ENCODE peak calls at places on chromosomes 13 and 19, in nine cellular contexts. J, R, Z, A, W, Y, Q, P and U are unnamed samples.

GRCh38 chr19:12052057-12052570 is 647 bp downstream of the ZNF878 start:
- DNase-seq in J (no peak), R (peak; percentile 16), Z (no peak), A (no peak), W (no peak), Y (peak; percentile 9), Q (no peak), P (no peak), U (no peak)

GRCh38 chr13:113588394-113589111 is 4.0 kb downstream of the TFDP1 start:
- DNase-seq in J (no peak), R (no peak), Z (no peak), A (peak; percentile 68), W (no peak), Y (no peak), Q (no peak), P (no peak), U (no peak)

GRCh38 chr19:13864223-13864512 is 12.8 kb upstream of the NANOS3 start:
- DNase-seq in J (no peak), R (no peak), Z (no peak), A (peak; percentile 92), W (no peak), Y (no peak), Q (no peak), P (no peak), U (no peak)

GRCh38 chr13:24148414-24149305 is 11.9 kb upstream of the SPATA13 start:
- DNase-seq in J (peak; percentile 99), R (peak; percentile 98), Z (no peak), A (no peak), W (peak; percentile 96), Y (peak; percentile 99), Q (peak; percentile 97), P (peak; percentile 59), U (no peak)

GRCh38 chr19:46118136-46118535 is 6.4 kb downstream of the IGFL3 start:
- DNase-seq in J (peak; percentile 79), R (peak; percentile 72), Z (no peak), A (no peak), W (no peak), Y (no peak), Q (no peak), P (no peak), U (no peak)

GRCh38 chr19:41707502-41707812 is 969 bp upstream of the CEACAM5 start:
- DNase-seq in J (no peak), R (no peak), Z (no peak), A (no peak), W (no peak), Y (no peak), Q (no peak), P (peak; percentile 21), U (no peak)

GRCh38 chr19:38392707-38393308 is 4.3 kb downstream of the SPRED3 start:
- DNase-seq in J (no peak), R (peak; percentile 40), Z (no peak), A (no peak), W (no peak), Y (peak; percentile 53), Q (no peak), P (no peak), U (no peak)

GRCh38 chr19:29320611-29321010 is 107.7 kb upstream of the UQCRFS1 start:
- DNase-seq in J (no peak), R (no peak), Z (no peak), A (no peak), W (no peak), Y (no peak), Q (no peak), P (no peak), U (no peak)

GRCh38 chr13:73809561-73809960 is 324.6 kb downstream of the KLF12 start:
- DNase-seq in J (no peak), R (peak; percentile 72), Z (no peak), A (no peak), W (no peak), Y (peak; percentile 48), Q (peak; percentile 39), P (no peak), U (no peak)

GRCh38 chr13:42959615-42960014 is 32.4 kb downstream of the EPSTI1 start:
- DNase-seq in J (no peak), R (no peak), Z (no peak), A (no peak), W (no peak), Y (no peak), Q (no peak), P (no peak), U (no peak)

GRCh38 chr19:41774515-41774980 is 19.2 kb downstream of the CEACAM6 start:
- DNase-seq in J (peak; percentile 100), R (no peak), Z (no peak), A (no peak), W (no peak), Y (no peak), Q (peak; percentile 10), P (peak; percentile 82), U (no peak)

GRCh38 chr19:39502640-39503417 is 4.1 kb downstream of the DLL3 start:
- DNase-seq in J (no peak), R (peak; percentile 45), Z (no peak), A (no peak), W (peak; percentile 28), Y (peak; percentile 74), Q (no peak), P (peak; percentile 55), U (peak; percentile 76)

GRCh38 chr19:8320564-8321066 is 560 bp downstream of the NDUFA7 start:
- DNase-seq in J (no peak), R (no peak), Z (no peak), A (no peak), W (no peak), Y (peak; percentile 26), Q (no peak), P (no peak), U (no peak)

GRCh38 chr13:51714663-51715168 is 89.2 kb downstream of the DHRS12 start:
- DNase-seq in J (peak; percentile 96), R (peak; percentile 67), Z (no peak), A (peak; percentile 19), W (no peak), Y (peak; percentile 85), Q (no peak), P (no peak), U (no peak)

GRCh38 chr13:85028035-85028434 is 771.2 kb downstream of the SLITRK6 start:
- DNase-seq in J (no peak), R (no peak), Z (no peak), A (no peak), W (no peak), Y (no peak), Q (no peak), P (no peak), U (no peak)

GRCh38 chr13:101326710-101327109 is 89.6 kb downstream of the NALCN start:
- DNase-seq in J (no peak), R (no peak), Z (no peak), A (no peak), W (no peak), Y (no peak), Q (no peak), P (no peak), U (no peak)

GRCh38 chr13:101331731-101332130 is 84.6 kb downstream of the NALCN start:
- DNase-seq in J (no peak), R (no peak), Z (no peak), A (no peak), W (no peak), Y (no peak), Q (no peak), P (no peak), U (no peak)

GRCh38 chr13:101327844-101328243 is 88.5 kb downstream of the NALCN start:
- DNase-seq in J (no peak), R (no peak), Z (no peak), A (no peak), W (no peak), Y (no peak), Q (no peak), P (no peak), U (no peak)

DNA sequence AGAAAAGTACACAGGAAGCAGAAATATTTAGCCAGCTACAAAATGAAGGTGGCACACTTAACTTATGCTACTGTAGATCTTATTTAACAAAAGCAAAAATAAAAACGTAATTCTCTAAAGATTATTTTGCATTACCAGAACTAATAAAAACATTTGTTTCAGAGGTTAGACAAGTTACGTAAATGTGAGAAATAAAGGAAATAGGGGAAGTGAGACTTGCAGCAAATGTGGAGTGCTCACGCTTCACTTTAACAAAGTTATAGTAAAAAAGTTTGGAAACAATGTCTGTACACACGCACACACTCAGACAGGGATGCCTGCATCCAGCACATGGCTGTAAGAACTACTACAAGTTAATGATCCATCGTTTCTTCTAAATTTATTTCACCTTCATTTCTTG is 83.7 kb downstream of the NALCN start:
- DNase-seq in J (no peak), R (no peak), Z (no peak), A (no peak), W (no peak), Y (no peak), Q (no peak), P (no peak), U (no peak)
- TF ChIP-seq CTCF in J (no peak), R (no peak), Z (no peak), A (no peak), W (no peak), Y (no peak), Q (no peak), P (no peak), U (no peak)

GRCh38 chr13:70723732-70724131 is 615.5 kb upstream of the KLHL1 start:
- DNase-seq in J (no peak), R (no peak), Z (no peak), A (no peak), W (no peak), Y (peak; percentile 9), Q (no peak), P (no peak), U (no peak)
- TF ChIP-seq CTCF in J (no peak), R (peak; percentile 36), Z (no peak), A (no peak), W (peak; percentile 20), Y (no peak), Q (no peak), P (no peak), U (no peak)

DNA sequence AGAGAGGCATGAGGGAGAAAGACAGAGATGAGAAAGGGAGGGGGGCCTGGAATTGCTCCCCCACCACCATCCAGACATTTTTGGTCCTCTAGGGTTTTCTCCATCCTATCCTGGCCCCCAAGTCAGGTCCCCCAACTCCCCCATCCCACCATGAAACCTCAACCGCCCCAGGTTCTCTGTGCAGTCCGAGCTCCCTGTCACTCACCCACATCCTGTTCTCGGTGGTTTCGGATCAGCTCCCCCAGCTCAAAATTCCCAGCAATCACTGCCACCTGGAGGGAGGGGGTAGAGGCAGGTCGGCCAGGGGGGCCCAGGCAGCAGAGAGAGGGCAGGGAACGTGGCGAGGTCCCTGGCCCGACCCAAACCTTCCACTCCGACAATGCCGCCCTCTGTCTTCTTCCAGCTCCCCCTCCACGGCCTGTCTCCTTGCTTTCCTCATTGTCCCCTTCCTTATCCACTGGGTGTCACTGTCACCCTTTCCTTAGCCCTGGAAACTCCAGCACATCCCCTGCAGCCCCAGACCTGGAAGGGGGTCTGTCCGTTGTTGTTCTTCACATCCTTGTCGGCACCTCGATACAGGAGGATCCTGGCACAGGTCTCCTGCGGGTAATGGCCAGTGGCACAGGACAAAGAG is 15.6 kb downstream of the SHANK1 start:
- DNase-seq in J (no peak), R (no peak), Z (no peak), A (no peak), W (no peak), Y (no peak), Q (no peak), P (no peak), U (no peak)
- TF ChIP-seq CTCF in J (peak; percentile 52), R (no peak), Z (no peak), A (no peak), W (no peak), Y (no peak), Q (peak; percentile 37), P (no peak), U (no peak)

DNA sequence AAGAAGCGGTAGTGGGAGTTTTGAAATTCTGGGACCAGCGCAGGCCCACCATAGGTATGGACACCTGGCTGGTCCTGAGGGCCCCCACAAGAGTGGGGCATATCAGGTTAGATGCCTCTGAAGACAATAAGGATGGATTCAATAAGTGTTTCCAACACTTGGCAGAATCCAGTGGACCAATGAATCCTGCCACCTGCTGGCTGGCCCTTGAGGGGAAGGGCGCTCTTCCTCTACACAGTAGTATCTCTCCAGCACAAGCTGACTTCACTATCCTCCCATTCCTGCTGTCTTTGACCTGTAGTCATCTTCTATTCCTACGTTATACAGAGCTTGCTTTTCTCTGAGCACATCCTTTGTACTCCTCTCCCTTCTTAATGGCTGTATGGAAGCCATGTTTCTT is 199.7 kb upstream of the TSHZ3 start:
- DNase-seq in J (no peak), R (no peak), Z (no peak), A (no peak), W (peak; percentile 19), Y (peak; percentile 61), Q (no peak), P (no peak), U (no peak)
- TF ChIP-seq CTCF in J (peak; percentile 33), R (peak; percentile 40), Z (no peak), A (peak; percentile 55), W (peak; percentile 79), Y (peak; percentile 78), Q (peak; percentile 37), P (no peak), U (no peak)